ENCODE peak calls at places on chromosomes 1 and 21, in ten cellular contexts. H, W, K, J, U, Q, V, C, T and M are unnamed samples.

GRCh38 chr1:54404939-54405880 is 984 bp downstream of the SSBP3 start:
- DNase-seq in J (peak; percentile 66), H (peak; percentile 42), Q (no peak), U (peak; percentile 85), K (no peak), W (peak; percentile 42), C (peak; percentile 16), V (no peak), T (no peak), M (peak; percentile 87)

GRCh38 chr21:45091540-45092322 is 17.4 kb downstream of the ADARB1 start:
- DNase-seq in K (no peak), T (no peak), U (no peak), Q (no peak), H (no peak), C (peak; percentile 25), W (no peak), V (no peak), J (no peak), M (no peak)

GRCh38 chr1:164591858-164592257 is 32.9 kb downstream of the PBX1 start:
- DNase-seq in J (no peak), U (no peak), V (no peak), H (no peak), T (no peak), Q (no peak), C (peak; percentile 40), W (no peak), K (peak; percentile 71), M (no peak)

GRCh38 chr21:45015469-45015860 is 58.9 kb upstream of the ADARB1 start:
- DNase-seq in V (no peak), C (no peak), T (no peak), Q (no peak), U (peak; percentile 27), K (no peak), J (no peak), H (no peak), W (no peak), M (no peak)

GRCh38 chr1:95197616-95198252 is 36.3 kb upstream of the RWDD3 start:
- DNase-seq in U (no peak), K (no peak), Q (no peak), J (no peak), H (no peak), T (peak; percentile 32), C (peak; percentile 23), V (no peak), W (peak; percentile 78), M (no peak)

GRCh38 chr1:151963288-151963687 is 30.4 kb downstream of the S100A10 start:
- DNase-seq in W (no peak), Q (no peak), K (no peak), H (no peak), U (no peak), T (no peak), V (no peak), C (no peak), J (no peak), M (no peak)

GRCh38 chr1:148372731-148373130 is 110.4 kb downstream of the PPIAL4G start:
- DNase-seq in K (no peak), V (no peak), U (no peak), H (no peak), W (peak; percentile 41), Q (peak; percentile 32), C (no peak), T (no peak), J (no peak), M (no peak)

GRCh38 chr1:64471724-64472276 is 1.9 kb downstream of the CACHD1 start:
- DNase-seq in U (no peak), W (peak; percentile 52), J (no peak), K (peak; percentile 53), H (no peak), V (no peak), T (peak; percentile 24), Q (no peak), C (no peak), M (no peak)

GRCh38 chr1:200527670-200528069 is 92.9 kb downstream of the KIF14 start:
- DNase-seq in H (no peak), T (no peak), W (no peak), C (no peak), Q (no peak), V (no peak), U (no peak), K (no peak), J (no peak), M (no peak)

GRCh38 chr1:9126511-9126910 is 2.4 kb downstream of the GPR157 start:
- DNase-seq in H (no peak), U (no peak), C (no peak), T (no peak), V (no peak), K (no peak), J (no peak), Q (no peak), W (no peak), M (no peak)

GRCh38 chr1:9129391-9130041 is 614 bp upstream of the GPR157 start:
- DNase-seq in V (peak; percentile 69), Q (peak; percentile 85), H (peak; percentile 88), K (peak; percentile 75), J (peak; percentile 91), U (peak; percentile 96), W (peak; percentile 59), T (no peak), C (peak; percentile 64), M (peak; percentile 96)

GRCh38 chr1:9127395-9128160 is 1.3 kb downstream of the GPR157 start:
- DNase-seq in U (no peak), W (no peak), T (no peak), H (no peak), Q (no peak), V (no peak), K (no peak), C (no peak), J (peak; percentile 42), M (peak; percentile 88)

GRCh38 chr1:9128520-9129371 is at the start of gene GPR157:
- DNase-seq in T (peak; percentile 76), V (peak; percentile 70), U (peak; percentile 95), K (peak; percentile 65), Q (peak; percentile 80), W (peak; percentile 72), C (peak; percentile 87), H (peak; percentile 92), J (peak; percentile 92), M (peak; percentile 95)

DNA sequence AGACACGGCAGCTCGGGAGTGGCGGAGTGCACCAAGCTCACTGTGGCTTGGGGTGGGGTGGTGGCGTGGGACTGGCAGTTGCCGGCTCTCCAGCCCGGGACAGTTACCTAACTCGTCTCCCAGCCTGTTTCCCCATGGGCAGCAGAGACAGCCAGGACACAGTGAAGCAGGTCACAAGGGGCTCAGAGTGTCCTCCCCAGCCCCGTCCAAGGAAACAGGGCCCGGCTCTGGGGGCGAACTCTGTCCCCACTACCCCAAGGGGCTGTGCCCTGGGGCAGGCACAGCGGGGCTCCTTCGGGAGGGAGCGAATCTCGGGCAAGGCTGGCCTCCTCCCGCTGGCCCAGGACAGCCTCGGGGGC is 762 bp downstream of the GPR157 start:
- DNase-seq in U (peak; percentile 84), T (no peak), K (no peak), W (peak; percentile 34), J (peak; percentile 68), C (no peak), V (no peak), H (no peak), Q (no peak), M (peak; percentile 60)
- H3K4me1 ChIP-seq in U (peaks cover 14% of the 10 kb centered on the region), T (peaks cover 8% of the 10 kb centered on the region), K (peaks cover 4% of the 10 kb centered on the region), W (peaks cover 19% of the 10 kb centered on the region), J (no peaks in the 10 kb centered on the region), C (peaks cover 18% of the 10 kb centered on the region), V (peaks cover 12% of the 10 kb centered on the region), H (peaks cover 27% of the 10 kb centered on the region), Q (peaks cover 14% of the 10 kb centered on the region), M (peaks cover 28% of the 10 kb centered on the region)

DNA sequence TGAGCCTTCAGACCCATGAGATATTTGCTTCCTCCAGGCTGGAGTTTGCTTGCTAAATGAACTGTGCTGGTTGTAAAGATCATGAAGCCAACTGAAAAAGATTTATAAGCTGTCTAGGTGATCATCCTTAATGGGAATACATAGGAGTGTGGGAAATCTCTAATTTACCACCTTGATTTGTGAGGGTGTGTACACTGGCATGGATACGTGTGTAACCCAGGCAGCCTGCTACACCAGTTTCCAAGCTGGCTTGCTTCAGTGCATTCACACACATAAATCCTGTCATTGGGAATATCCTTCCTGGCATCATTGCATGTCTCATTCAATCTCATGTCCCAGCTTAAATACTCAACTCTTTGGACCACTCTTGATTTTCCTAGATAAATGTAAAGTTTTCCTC is 57.6 kb upstream of the GNG12 start:
- DNase-seq in K (no peak), Q (no peak), H (no peak), C (no peak), W (peak; percentile 15), T (no peak), V (no peak), U (no peak), J (no peak), M (no peak)
- H3K27ac ChIP-seq in K (no peak overlapping the region), Q (no peak overlapping the region), H (no peak overlapping the region), C (no peak overlapping the region), W (no peak overlapping the region), T (no peak overlapping the region), V (no peak overlapping the region), U (no peak overlapping the region), J (no peak overlapping the region), M (no peak overlapping the region)

GRCh38 chr1:38014171-38014570 is 1.6 kb downstream of the UTP11 start:
- DNase-seq in W (no peak), J (no peak), K (no peak), H (no peak), Q (no peak), T (no peak), C (peak; percentile 27), V (no peak), U (no peak), M (no peak)
- H3K4me1 ChIP-seq in W (peaks cover 10% of the 10 kb centered on the region), J (peaks cover 4% of the 10 kb centered on the region), K (peaks cover 36% of the 10 kb centered on the region), H (peaks cover 50% of the 10 kb centered on the region), Q (peaks cover 8% of the 10 kb centered on the region), T (peaks cover 3% of the 10 kb centered on the region), C (peaks cover 10% of the 10 kb centered on the region), V (peaks cover 15% of the 10 kb centered on the region), U (peaks cover 14% of the 10 kb centered on the region), M (peaks cover 30% of the 10 kb centered on the region)

DNA sequence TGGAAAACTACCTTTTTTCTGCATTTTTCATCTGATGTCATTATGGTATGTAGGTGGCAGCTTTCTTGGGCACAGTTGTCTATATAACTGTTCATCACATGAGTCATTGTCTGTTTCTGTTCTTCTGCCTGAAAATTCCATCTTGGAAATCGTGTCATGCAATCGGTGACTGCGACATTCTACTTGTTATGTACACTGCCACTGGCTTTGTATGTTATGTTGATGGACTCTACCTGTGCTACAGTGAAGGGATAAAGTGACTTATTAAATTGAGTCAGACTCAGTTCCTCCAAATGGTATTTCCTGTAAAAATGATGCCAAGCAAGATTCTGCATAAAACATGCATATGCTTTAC is 8.6 kb downstream of the SMAP2 start:
- DNase-seq in T (no peak), U (no peak), K (no peak), V (no peak), W (no peak), H (no peak), C (no peak), J (no peak), Q (no peak), M (no peak)
- H3K27ac ChIP-seq in T (no peak overlapping the region), U (peak overlapping the region; percentile 87), K (peak overlapping the region; percentile 93), V (no peak overlapping the region), W (no peak overlapping the region), H (peak overlapping the region; percentile 99), C (no peak overlapping the region), J (no peak overlapping the region), Q (peak overlapping the region; percentile 97), M (peak overlapping the region; percentile 92)